ENCODE peak calls at places on chromosomes 5 and 9, in six cellular contexts. I, P, J, N, T and M are unnamed samples. For H3K4me1, the result is how much of the 10 kb centered on the place peaks cover.

GRCh38 chr5:145787996-145788395 is 47.1 kb downstream of the PRELID2 start:
- DNase-seq in I (no peak), P (no peak), J (no peak), N (no peak), T (no peak), M (no peak)

GRCh38 chr5:103668281-103668680 is 105.7 kb upstream of the NUDT12 start:
- DNase-seq in I (no peak), P (no peak), J (no peak), N (no peak), T (no peak), M (no peak)

GRCh38 chr5:170551076-170551475 is 47.3 kb downstream of the KCNIP1 start:
- DNase-seq in I (no peak), P (no peak), J (no peak), N (no peak), T (no peak), M (no peak)

GRCh38 chr9:18327106-18327505 is 146.8 kb upstream of the ADAMTSL1 start:
- DNase-seq in I (no peak), P (no peak), J (no peak), N (no peak), T (no peak), M (no peak)

GRCh38 chr9:88817628-88818027 is 173.6 kb upstream of the S1PR3 start:
- DNase-seq in I (no peak), P (no peak), J (no peak), N (no peak), T (no peak), M (no peak)

GRCh38 chr9:32558408-32558914 is 6.1 kb upstream of the TOPORS start:
- DNase-seq in I (no peak), P (no peak), J (no peak), N (no peak), T (no peak), M (no peak)

GRCh38 chr9:136605966-136606365 is 56.8 kb upstream of the EGFL7 start:
- DNase-seq in I (no peak), P (no peak), J (no peak), N (peak), T (no peak), M (no peak)

GRCh38 chr5:16970260-16970659 is 34.2 kb upstream of the MYO10 start:
- DNase-seq in I (no peak), P (no peak), J (no peak), N (no peak), T (no peak), M (no peak)

GRCh38 chr5:106140101-106140500 is 1530.6 kb downstream of the EFNA5 start:
- DNase-seq in I (no peak), P (no peak), J (no peak), N (no peak), T (peak), M (no peak)

GRCh38 chr9:95224371-95225015 is 93.0 kb downstream of the FANCC start:
- DNase-seq in I (no peak), P (no peak), J (no peak), N (no peak), T (peak), M (no peak)

GRCh38 chr9:72396247-72397091 is 31.5 kb upstream of the ZFAND5 start:
- DNase-seq in I (peak), P (no peak), J (peak), N (no peak), T (peak), M (no peak)

GRCh38 chr9:7285199-7285598 is 514.4 kb downstream of the DMAC1 start:
- DNase-seq in I (no peak), P (no peak), J (no peak), N (no peak), T (no peak), M (no peak)

GRCh38 chr9:21579209-21579608 is 97.1 kb upstream of the IFNE start:
- DNase-seq in I (no peak), P (no peak), J (no peak), N (no peak), T (peak), M (no peak)

GRCh38 chr5:151770383-151771258 is 1.1 kb upstream of the G3BP1 start:
- DNase-seq in I (peak), P (peak), J (peak), N (peak), T (peak), M (peak)

GRCh38 chr5:156896545-156896944 is 46.5 kb downstream of the PPP1R2B start:
- DNase-seq in I (no peak), P (no peak), J (no peak), N (no peak), T (no peak), M (no peak)

GRCh38 chr5:156888520-156888919 is 38.4 kb downstream of the PPP1R2B start:
- DNase-seq in I (no peak), P (no peak), J (no peak), N (no peak), T (no peak), M (no peak)

GRCh38 chr5:156892223-156892622 is 42.1 kb downstream of the PPP1R2B start:
- DNase-seq in I (no peak), P (no peak), J (no peak), N (no peak), T (no peak), M (no peak)

GRCh38 chr5:156892864-156893263 is 42.8 kb downstream of the PPP1R2B start:
- DNase-seq in I (no peak), P (no peak), J (no peak), N (no peak), T (no peak), M (no peak)

GRCh38 chr5:156893517-156893916 is 43.4 kb downstream of the PPP1R2B start:
- DNase-seq in I (no peak), P (no peak), J (no peak), N (no peak), T (no peak), M (no peak)
- H3K4me1 ChIP-seq in I (under half), P (under half), J (under half), N (under half), T (under half), M (under half)

DNA sequence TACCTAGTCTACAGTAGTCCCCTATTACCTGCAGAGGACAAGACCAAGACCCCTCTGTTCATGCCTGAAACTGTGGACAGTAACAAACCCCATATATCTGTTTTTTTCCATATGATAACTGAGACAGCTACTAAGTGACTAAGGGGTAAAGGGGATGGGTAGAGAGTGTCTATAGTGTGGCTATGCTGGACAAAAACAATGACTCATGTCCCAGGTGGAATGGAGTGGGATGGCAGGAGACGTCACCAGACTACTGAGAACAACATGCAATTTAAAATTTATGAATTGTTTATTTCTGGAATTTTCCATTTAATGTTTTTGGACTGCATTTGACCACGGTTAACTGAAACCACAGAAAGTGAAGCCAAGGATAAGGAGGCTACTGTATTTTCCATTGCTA is 171.8 kb downstream of the AGTPBP1 start:
- DNase-seq in I (no peak), P (no peak), J (peak), N (no peak), T (peak), M (no peak)
- TF ChIP-seq CTCF in I (no peak), P (no peak), J (no peak), N (no peak), T (no peak), M (no peak)

GRCh38 chr5:34718516-34718915 is 62.4 kb downstream of the RAI14 start:
- DNase-seq in I (no peak), P (no peak), J (no peak), N (no peak), T (peak), M (no peak)
- H3K4me1 ChIP-seq in I (under half), P (under half), J (under half), N (under half), T (under half), M (under half)

GRCh38 chr9:911003-911402 is 65.5 kb upstream of the DMRT3 start:
- DNase-seq in I (no peak), P (no peak), J (no peak), N (no peak), T (no peak), M (no peak)
- TF ChIP-seq CTCF in I (no peak), P (no peak), J (no peak), N (no peak), T (no peak), M (no peak)

DNA sequence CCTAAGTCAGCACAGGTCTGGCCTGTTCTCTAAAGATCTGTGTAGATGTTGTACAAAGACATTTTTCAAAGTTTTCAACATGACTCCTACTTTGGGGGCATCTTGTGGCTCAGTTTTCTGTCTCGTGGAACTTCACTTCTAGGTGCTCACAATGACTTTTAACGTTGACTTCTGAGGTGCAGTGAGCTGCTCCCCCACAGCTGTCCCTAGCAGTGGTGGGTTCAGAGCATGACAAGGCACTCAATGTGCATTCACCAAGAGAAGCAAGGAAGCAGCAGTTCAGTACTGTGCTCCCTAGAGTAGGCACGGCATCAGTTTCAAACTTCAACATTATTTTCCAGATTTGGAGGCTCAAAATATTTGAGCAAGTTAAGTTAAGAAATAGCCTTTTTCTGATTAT is 40.4 kb downstream of the TNFAIP8 start:
- DNase-seq in I (no peak), P (no peak), J (no peak), N (no peak), T (no peak), M (no peak)
- H3K4me1 ChIP-seq in I (under half), P (under half), J (under half), N (under half), T (under half), M (under half)

GRCh38 chr5:108919591-108920326 is 172.1 kb downstream of the FER start:
- DNase-seq in I (no peak), P (no peak), J (no peak), N (no peak), T (no peak), M (no peak)
- TF ChIP-seq CTCF in I (no peak), P (peak), J (no peak), N (peak), T (peak), M (peak)